ENCODE peak calls at places on chromosome 13, in five cellular contexts. X, I, V, Y and E are unnamed samples.

GRCh38 chr13:38223093-38223492 is 126.6 kb upstream of the UFM1 start:
- DNase-seq in I (no peak), V (no peak), Y (no peak), X (peak; percentile 10), E (no peak)

GRCh38 chr13:48532146-48532472 is 771 bp downstream of the RCBTB2 start:
- DNase-seq in Y (no peak), X (no peak), I (no peak), V (no peak), E (no peak)

GRCh38 chr13:51223284-51224270 is 1.4 kb downstream of the FAM124A start:
- DNase-seq in V (no peak), I (no peak), X (peak; percentile 39), Y (no peak), E (no peak)

GRCh38 chr13:24165746-24166145 is 5.2 kb downstream of the SPATA13 start:
- DNase-seq in I (no peak), Y (no peak), X (no peak), V (no peak), E (no peak)

GRCh38 chr13:60210510-60211065 is 46.9 kb upstream of the DIAPH3 start:
- DNase-seq in V (no peak), Y (no peak), X (no peak), I (no peak), E (no peak)

GRCh38 chr13:20193924-20194631 is 1.3 kb upstream of the GJB2 start:
- DNase-seq in I (no peak), Y (no peak), X (no peak), V (no peak), E (no peak)

GRCh38 chr13:78022164-78022877 is 103.7 kb upstream of the EDNRB start:
- DNase-seq in I (no peak), V (peak; percentile 33), X (peak; percentile 10), Y (peak; percentile 41), E (no peak)

GRCh38 chr13:32415019-32415418 is 12.9 kb downstream of the N4BP2L1 start:
- DNase-seq in X (peak; percentile 37), V (peak; percentile 8), I (no peak), Y (no peak), E (no peak)

GRCh38 chr13:28035146-28035782 is 46.8 kb upstream of the URAD start:
- DNase-seq in V (no peak), X (no peak), Y (peak; percentile 24), I (no peak), E (no peak)

GRCh38 chr13:105343134-105343806 is 1192.2 kb downstream of the EFNB2 start:
- DNase-seq in X (no peak), V (no peak), Y (no peak), I (no peak), E (no peak)